ENCODE peak calls at places on chromosome 17, in four cellular contexts. F is H9, D is mucosa of gallbladder, I is kidney tubule cell. A is an unnamed sample.

GRCh38 chr17:12231027-12231682 is 210.5 kb downstream of the MAP2K4 start:
- DNase-seq in F (no peak), D (no peak), I (peak), A (peak)

GRCh38 chr17:81537343-81537855 is 9.2 kb downstream of the FSCN2 start:
- DNase-seq in F (peak), D (no peak), I (peak), A (peak)

GRCh38 chr17:74452027-74452840 is 14.2 kb upstream of the CD300A start:
- DNase-seq in F (peak), D (no peak), I (peak), A (no peak)

GRCh38 chr17:50062323-50063243 is 6.7 kb downstream of the ITGA3 start:
- DNase-seq in F (no peak), D (peak), I (peak), A (peak)

GRCh38 chr17:49022391-49022941 is 25.3 kb downstream of the IGF2BP1 start:
- DNase-seq in F (peak), D (no peak), I (peak), A (peak)

GRCh38 chr17:38341035-38341721 is 2.6 kb downstream of the GPR179 start:
- DNase-seq in F (peak), D (peak), I (peak), A (no peak)

GRCh38 chr17:81947189-81947588 is at the start of gene MYADML2:
- DNase-seq in F (no peak), D (no peak), I (no peak), A (no peak)

GRCh38 chr17:9401434-9401833 is 174.2 kb downstream of the STX8 start:
- DNase-seq in F (no peak), D (no peak), I (peak), A (peak)

GRCh38 chr17:37179893-37180292 is 195.9 kb upstream of the C17orf78 start:
- DNase-seq in F (no peak), D (no peak), I (peak), A (peak)

GRCh38 chr17:2174471-2175293 is 119.8 kb downstream of the HIC1 start:
- DNase-seq in F (no peak), D (peak), I (no peak), A (no peak)

GRCh38 chr17:76121932-76122383 is 18.4 kb upstream of the EXOC7 start:
- DNase-seq in F (no peak), D (no peak), I (no peak), A (no peak)

GRCh38 chr17:15096511-15096910 is 168.6 kb downstream of the PMP22 start:
- DNase-seq in F (no peak), D (no peak), I (no peak), A (no peak)

GRCh38 chr17:82737981-82738877 is 2.8 kb downstream of the FN3K start:
- DNase-seq in F (no peak), D (no peak), I (peak), A (no peak)

GRCh38 chr17:29039764-29040598 is 3.0 kb upstream of the PIPOX start:
- DNase-seq in F (no peak), D (no peak), I (peak), A (peak)

GRCh38 chr17:10754109-10754508 is 24.3 kb upstream of the TMEM220 start:
- DNase-seq in F (peak), D (no peak), I (peak), A (peak)

GRCh38 chr17:81349397-81350319 is 45.6 kb upstream of the BAHCC1 start:
- DNase-seq in F (peak), D (no peak), I (no peak), A (peak)

GRCh38 chr17:48626470-48627241 is 498 bp upstream of the HOXB9 start:
- DNase-seq in F (peak), D (no peak), I (peak), A (peak)

GRCh38 chr17:16288860-16289571 is 64.3 kb downstream of the CENPV start:
- DNase-seq in F (no peak), D (no peak), I (no peak), A (peak)

GRCh38 chr17:58756246-58757161 is 850 bp downstream of the PPM1E start:
- DNase-seq in F (peak), D (no peak), I (peak), A (no peak)

GRCh38 chr17:50043290-50044148 is 12.4 kb upstream of the ITGA3 start:
- DNase-seq in F (no peak), D (no peak), I (peak), A (peak)

GRCh38 chr17:17757391-17757791 is 76.1 kb downstream of the RAI1 start:
- DNase-seq in F (no peak), D (no peak), I (no peak), A (no peak)

GRCh38 chr17:37133131-37133530 is 184.4 kb downstream of the AATF start:
- DNase-seq in F (no peak), D (no peak), I (no peak), A (no peak)

GRCh38 chr17:5888811-5889210 is 181.4 kb upstream of the WSCD1 start:
- DNase-seq in F (peak), D (no peak), I (peak), A (peak)

GRCh38 chr17:655618-656017 is 59.0 kb downstream of the VPS53 start:
- DNase-seq in F (no peak), D (no peak), I (no peak), A (no peak)

GRCh38 chr17:13736915-13737314 is 135.2 kb upstream of the HS3ST3A1 start:
- DNase-seq in F (no peak), D (no peak), I (no peak), A (peak)

GRCh38 chr17:36591434-36592315 is at the start of gene DHRS11:
- DNase-seq in F (peak), D (peak), I (peak), A (peak)

GRCh38 chr17:47076171-47076570 is 97.1 kb upstream of the RPRML start:
- DNase-seq in F (no peak), D (no peak), I (no peak), A (no peak)

GRCh38 chr17:30519707-30520106 is 42.5 kb downstream of the GOSR1 start:
- DNase-seq in F (no peak), D (no peak), I (peak), A (peak)

GRCh38 chr17:68437979-68438877 is 19.1 kb downstream of the WIPI1 start:
- DNase-seq in F (peak), D (peak), I (peak), A (no peak)

GRCh38 chr17:75006653-75007052 is 5.8 kb upstream of the MRPL58 start:
- DNase-seq in F (no peak), D (no peak), I (no peak), A (peak)

GRCh38 chr17:42950044-42950783 is 14.0 kb downstream of the AARSD1 start:
- DNase-seq in F (no peak), D (no peak), I (no peak), A (no peak)

GRCh38 chr17:46152423-46152822 is 40.8 kb downstream of the KANSL1 start:
- DNase-seq in F (no peak), D (no peak), I (no peak), A (no peak)

GRCh38 chr17:67635688-67636087 is 82.0 kb upstream of the NOL11 start:
- DNase-seq in F (no peak), D (no peak), I (no peak), A (no peak)

A was measured in PC-3.